ENCODE peak calls at places on chromosomes 4 and X, in six cellular contexts. One of them, this sample, is unnamed.

GRCh38 chr4:140095694-140096482 is 58.1 kb downstream of the MAML3 start:
- DNase-seq in choroid plexus epithelial cell: peak; percentile 92
- DNase-seq in A549: peak; percentile 67
- DNase-seq in progenitor cell of endocrine pancreas: no peak
- DNase-seq in Calu3: no peak
- DNase-seq in lower lobe of right lung: peak; percentile 55
- DNase-seq in this sample: peak; percentile 65

GRCh38 chr4:7462509-7462971 is 27.8 kb upstream of the PSAPL1 start:
- DNase-seq in choroid plexus epithelial cell: peak; percentile 23
- DNase-seq in A549: peak; percentile 17
- DNase-seq in progenitor cell of endocrine pancreas: no peak
- DNase-seq in Calu3: peak; percentile 55
- DNase-seq in lower lobe of right lung: no peak
- DNase-seq in this sample: peak; percentile 68

GRCh38 chr4:125322363-125322730 is 7.6 kb downstream of the FAT4 start:
- DNase-seq in choroid plexus epithelial cell: peak; percentile 92
- DNase-seq in A549: no peak
- DNase-seq in progenitor cell of endocrine pancreas: no peak
- DNase-seq in Calu3: no peak
- DNase-seq in lower lobe of right lung: no peak
- DNase-seq in this sample: peak; percentile 78

GRCh38 chr4:17186916-17187315 is 288.5 kb upstream of the LDB2 start:
- DNase-seq in choroid plexus epithelial cell: no peak
- DNase-seq in A549: no peak
- DNase-seq in progenitor cell of endocrine pancreas: no peak
- DNase-seq in Calu3: no peak
- DNase-seq in lower lobe of right lung: no peak
- DNase-seq in this sample: no peak

GRCh38 chr4:138178566-138178965 is 63.6 kb downstream of the SLC7A11 start:
- DNase-seq in choroid plexus epithelial cell: no peak
- DNase-seq in A549: no peak
- DNase-seq in progenitor cell of endocrine pancreas: no peak
- DNase-seq in Calu3: no peak
- DNase-seq in lower lobe of right lung: no peak
- DNase-seq in this sample: peak; percentile 31

GRCh38 chr4:112083587-112084347 is 61.5 kb upstream of the FAM241A start:
- DNase-seq in choroid plexus epithelial cell: peak; percentile 62
- DNase-seq in A549: peak; percentile 14
- DNase-seq in progenitor cell of endocrine pancreas: no peak
- DNase-seq in Calu3: no peak
- DNase-seq in lower lobe of right lung: no peak
- DNase-seq in this sample: peak; percentile 19

GRCh38 chr4:166622425-166622977 is 611.8 kb downstream of the SPOCK3 start:
- DNase-seq in choroid plexus epithelial cell: no peak
- DNase-seq in A549: no peak
- DNase-seq in progenitor cell of endocrine pancreas: no peak
- DNase-seq in Calu3: peak; percentile 1
- DNase-seq in lower lobe of right lung: no peak
- DNase-seq in this sample: peak; percentile 2

GRCh38 chr4:111696505-111696904 is 448.7 kb upstream of the FAM241A start:
- DNase-seq in choroid plexus epithelial cell: no peak
- DNase-seq in A549: no peak
- DNase-seq in progenitor cell of endocrine pancreas: no peak
- DNase-seq in Calu3: no peak
- DNase-seq in lower lobe of right lung: no peak
- DNase-seq in this sample: no peak

GRCh38 chrX:149314031-149314430 is 191.1 kb downstream of the IDS start:
- DNase-seq in choroid plexus epithelial cell: peak; percentile 72
- DNase-seq in A549: no peak
- DNase-seq in progenitor cell of endocrine pancreas: no peak
- DNase-seq in Calu3: no peak
- DNase-seq in lower lobe of right lung: no peak
- DNase-seq in this sample: peak; percentile 67

GRCh38 chr4:123816970-123817688 is 420.5 kb downstream of the SPRY1 start:
- DNase-seq in choroid plexus epithelial cell: no peak
- DNase-seq in A549: no peak
- DNase-seq in progenitor cell of endocrine pancreas: no peak
- DNase-seq in Calu3: no peak
- DNase-seq in lower lobe of right lung: no peak
- DNase-seq in this sample: no peak

GRCh38 chrX:126658447-126658846 is 105.8 kb upstream of the DCAF12L1 start:
- DNase-seq in choroid plexus epithelial cell: no peak
- DNase-seq in A549: no peak
- DNase-seq in progenitor cell of endocrine pancreas: no peak
- DNase-seq in Calu3: no peak
- DNase-seq in lower lobe of right lung: no peak
- DNase-seq in this sample: peak; percentile 67

GRCh38 chr4:124092101-124093057 is 620.2 kb downstream of the ANKRD50 start:
- DNase-seq in choroid plexus epithelial cell: peak; percentile 16
- DNase-seq in A549: no peak
- DNase-seq in progenitor cell of endocrine pancreas: no peak
- DNase-seq in Calu3: no peak
- DNase-seq in lower lobe of right lung: no peak
- DNase-seq in this sample: peak; percentile 25

GRCh38 chr4:143019351-143019750 is 165.4 kb upstream of the USP38 start:
- DNase-seq in choroid plexus epithelial cell: no peak
- DNase-seq in A549: no peak
- DNase-seq in progenitor cell of endocrine pancreas: no peak
- DNase-seq in Calu3: no peak
- DNase-seq in lower lobe of right lung: no peak
- DNase-seq in this sample: no peak

DNA sequence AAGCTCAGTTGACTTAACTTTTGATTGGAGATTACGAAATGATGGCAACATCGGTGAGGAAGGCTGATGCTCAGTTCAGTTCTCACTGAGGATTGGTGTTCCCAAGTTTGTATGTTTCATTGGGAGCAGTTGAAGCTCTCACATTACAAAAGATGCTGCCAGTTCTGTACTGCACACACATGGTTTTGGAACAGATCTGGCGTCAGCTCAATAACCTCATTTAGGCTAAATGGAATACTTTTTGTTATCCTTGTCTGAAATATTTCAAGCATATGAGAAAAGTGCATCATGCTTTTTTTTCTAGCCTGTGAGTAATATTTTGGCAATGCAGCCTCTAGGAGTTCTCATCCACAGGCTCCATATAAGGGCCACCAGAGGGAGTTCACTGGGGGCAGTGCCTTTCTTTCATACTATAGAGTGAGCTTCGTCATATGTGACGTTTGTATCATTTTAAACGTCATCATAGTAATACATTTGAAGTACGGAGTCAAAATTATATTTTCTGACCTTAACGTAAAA is 4.1 kb downstream of the ENPEP start:
- DNase-seq in choroid plexus epithelial cell: peak; percentile 96
- DNase-seq in A549: no peak
- DNase-seq in progenitor cell of endocrine pancreas: no peak
- DNase-seq in Calu3: no peak
- DNase-seq in lower lobe of right lung: no peak
- DNase-seq in this sample: peak; percentile 49
- TF ChIP-seq CTCF in choroid plexus epithelial cell: peak; percentile 68
- TF ChIP-seq CTCF in A549: no peak
- TF ChIP-seq CTCF in progenitor cell of endocrine pancreas: no peak
- TF ChIP-seq CTCF in Calu3: no peak
- TF ChIP-seq CTCF in lower lobe of right lung: no peak
- TF ChIP-seq CTCF in this sample: no peak

DNA sequence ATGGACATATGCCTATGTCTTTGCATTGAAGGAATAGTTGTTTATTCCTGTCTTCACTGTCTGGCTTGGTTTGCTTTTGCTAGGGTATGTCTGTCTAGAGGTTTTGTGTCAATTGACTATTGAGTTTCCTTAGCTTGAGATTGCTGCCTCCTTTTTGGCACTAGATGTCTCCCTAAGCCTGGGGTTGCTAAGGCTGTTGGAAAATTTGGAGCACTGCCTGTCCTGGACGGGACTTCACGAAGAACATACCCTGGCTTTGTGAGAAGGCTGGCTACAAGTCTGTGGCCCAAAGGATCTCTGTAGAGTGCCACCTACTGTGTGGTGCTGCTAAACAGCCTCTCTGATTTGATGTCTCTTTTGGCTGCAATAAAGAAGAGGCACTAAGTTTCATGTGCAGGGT is 183.8 kb upstream of the NUDT10 start:
- DNase-seq in choroid plexus epithelial cell: no peak
- DNase-seq in A549: no peak
- DNase-seq in progenitor cell of endocrine pancreas: no peak
- DNase-seq in Calu3: no peak
- DNase-seq in lower lobe of right lung: no peak
- DNase-seq in this sample: peak; percentile 1
- TF ChIP-seq CTCF in choroid plexus epithelial cell: no peak
- TF ChIP-seq CTCF in A549: no peak
- TF ChIP-seq CTCF in progenitor cell of endocrine pancreas: peak; percentile 38
- TF ChIP-seq CTCF in Calu3: no peak
- TF ChIP-seq CTCF in lower lobe of right lung: no peak
- TF ChIP-seq CTCF in this sample: no peak

GRCh38 chrX:103533428-103534216 is 14.3 kb upstream of the RAB40A start:
- DNase-seq in choroid plexus epithelial cell: peak; percentile 83
- DNase-seq in A549: peak; percentile 8
- DNase-seq in progenitor cell of endocrine pancreas: peak; percentile 71
- DNase-seq in Calu3: peak; percentile 73
- DNase-seq in lower lobe of right lung: peak; percentile 65
- DNase-seq in this sample: peak; percentile 74
- TF ChIP-seq CTCF in choroid plexus epithelial cell: peak; percentile 75
- TF ChIP-seq CTCF in A549: peak; percentile 74
- TF ChIP-seq CTCF in progenitor cell of endocrine pancreas: peak; percentile 84
- TF ChIP-seq CTCF in Calu3: peak; percentile 66
- TF ChIP-seq CTCF in lower lobe of right lung: peak; percentile 66
- TF ChIP-seq CTCF in this sample: peak; percentile 85

GRCh38 chr4:58061967-58062366 is 951.8 kb upstream of the IGFBP7 start:
- DNase-seq in choroid plexus epithelial cell: no peak
- DNase-seq in A549: no peak
- DNase-seq in progenitor cell of endocrine pancreas: no peak
- DNase-seq in Calu3: no peak
- DNase-seq in lower lobe of right lung: no peak
- DNase-seq in this sample: peak; percentile 22
- TF ChIP-seq CTCF in choroid plexus epithelial cell: no peak
- TF ChIP-seq CTCF in A549: no peak
- TF ChIP-seq CTCF in progenitor cell of endocrine pancreas: no peak
- TF ChIP-seq CTCF in Calu3: no peak
- TF ChIP-seq CTCF in lower lobe of right lung: no peak
- TF ChIP-seq CTCF in this sample: peak; percentile 22

This sample was measured in MCF 10A.